ENCODE peak calls at places on chromosomes 2 and 18, in six cellular contexts. D is WTC11, C is HepG2, J is K562, Q is GM12878, L is H1. R is an unnamed sample.

GRCh38 chr18:61398961-61399632 is 65.9 kb downstream of the CDH20 start:
- DNase-seq in Q (no peak), L (no peak), C (no peak), J (no peak), D (no peak), R (no peak)

GRCh38 chr2:71070294-71071025 is 2.0 kb downstream of the NAGK start:
- DNase-seq in L (no peak), J (no peak), Q (no peak), D (peak), C (peak), R (peak)

GRCh38 chr18:58046794-58047555 is 2.9 kb downstream of the NEDD4L start:
- DNase-seq in J (no peak), D (no peak), Q (no peak), L (no peak), C (peak), R (no peak)

GRCh38 chr2:86243272-86243671 is 44.0 kb downstream of the MRPL35 start:
- DNase-seq in J (no peak), Q (no peak), C (no peak), D (no peak), L (no peak), R (no peak)

GRCh38 chr2:196798980-196799379 is 503 bp downstream of the GTF3C3 start:
- DNase-seq in L (no peak), C (peak), D (no peak), J (peak), Q (no peak), R (no peak)

GRCh38 chr2:178227187-178227586 is 32.9 kb downstream of the OSBPL6 start:
- DNase-seq in L (no peak), D (no peak), J (no peak), Q (no peak), C (no peak), R (no peak)

GRCh38 chr2:135212757-135213156 is 160.7 kb downstream of the RAB3GAP1 start:
- DNase-seq in D (no peak), J (no peak), Q (no peak), L (no peak), C (no peak), R (no peak)

GRCh38 chr2:130819915-130820861 is 16.5 kb upstream of the ARHGEF4 start:
- DNase-seq in C (no peak), J (no peak), Q (no peak), L (no peak), D (peak), R (no peak)

GRCh38 chr2:626491-627339 is 50.5 kb downstream of the TMEM18 start:
- DNase-seq in D (no peak), Q (no peak), C (no peak), L (no peak), J (no peak), R (no peak)

GRCh38 chr2:126886906-126887280 is 11.8 kb upstream of the TEX51 start:
- DNase-seq in L (no peak), C (no peak), Q (no peak), J (no peak), D (no peak), R (no peak)

GRCh38 chr2:40127890-40128548 is 323.9 kb downstream of the SLC8A1 start:
- DNase-seq in J (no peak), C (no peak), D (no peak), Q (no peak), L (no peak), R (no peak)

GRCh38 chr2:159853101-159853500 is 55.1 kb upstream of the CD302 start:
- DNase-seq in J (no peak), C (no peak), L (no peak), Q (no peak), D (no peak), R (no peak)

GRCh38 chr2:85733121-85733960 is 20.4 kb upstream of the ATOH8 start:
- DNase-seq in J (no peak), Q (no peak), D (no peak), C (peak), L (no peak), R (no peak)

GRCh38 chr2:234835738-234836137 is 116.1 kb upstream of the SH3BP4 start:
- DNase-seq in J (no peak), L (no peak), Q (no peak), D (no peak), C (no peak), R (no peak)

GRCh38 chr2:37916512-37917082 is 8.5 kb upstream of the RMDN2 start:
- DNase-seq in D (no peak), C (no peak), L (no peak), Q (no peak), J (no peak), R (no peak)

GRCh38 chr18:5622905-5623304 is 79.1 kb upstream of the EPB41L3 start:
- DNase-seq in D (no peak), C (no peak), L (no peak), Q (no peak), J (no peak), R (no peak)
- TF ChIP-seq ATF3 in D (no peak), C (no peak), L (no peak), Q (no peak), J (no peak), R (no peak)

GRCh38 chr18:80225685-80226084 is 21.6 kb downstream of the PARD6G start:
- DNase-seq in J (no peak), Q (no peak), D (no peak), L (no peak), C (no peak), R (no peak)
- TF ChIP-seq ATF3 in J (no peak), Q (no peak), D (no peak), L (no peak), C (no peak), R (no peak)

DNA sequence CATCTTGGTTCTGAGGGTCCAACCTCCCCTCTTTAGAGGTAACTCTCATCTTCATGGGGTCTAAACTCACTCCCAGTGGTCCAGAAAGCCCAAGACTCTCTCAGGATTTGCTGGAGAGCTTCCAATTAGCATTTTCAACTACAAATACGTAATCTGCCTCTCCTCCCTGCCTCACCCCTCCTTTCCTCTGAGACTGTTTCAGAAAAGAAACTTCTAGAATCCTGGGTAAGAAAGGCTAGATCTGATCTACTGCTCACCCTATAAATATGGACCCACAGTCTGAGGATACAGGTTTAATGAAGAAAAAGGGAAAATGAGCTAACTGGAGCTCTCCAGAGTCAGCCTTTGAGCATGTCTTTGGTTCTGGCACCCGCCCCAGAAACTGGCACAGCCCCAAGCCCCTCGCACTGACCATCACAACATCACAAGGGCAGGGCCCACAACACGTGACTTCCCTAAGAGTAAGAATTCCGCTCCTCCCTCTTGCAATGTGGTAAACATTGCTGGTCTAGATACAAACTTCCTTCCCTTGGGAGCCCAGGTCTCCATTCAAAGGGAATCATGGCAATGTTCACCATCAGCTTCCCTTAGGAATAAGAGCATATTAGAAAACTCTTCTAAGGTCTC is 21.7 kb upstream of the IHH start:
- DNase-seq in C (no peak), L (no peak), Q (no peak), D (no peak), J (no peak), R (no peak)
- TF ChIP-seq ATF3 in C (no peak), L (no peak), Q (no peak), D (no peak), J (no peak), R (no peak)

GRCh38 chr2:9740382-9741040 is 102.8 kb upstream of the TAF1B start:
- DNase-seq in J (no peak), Q (no peak), L (no peak), C (no peak), D (no peak), R (no peak)

GRCh38 chr2:9741110-9741509 is 102.2 kb upstream of the TAF1B start:
- DNase-seq in J (no peak), L (no peak), D (no peak), C (no peak), Q (no peak), R (no peak)

GRCh38 chr2:9738718-9739496 is 104.4 kb upstream of the TAF1B start:
- DNase-seq in L (no peak), J (no peak), Q (no peak), C (no peak), D (no peak), R (no peak)

GRCh38 chr2:9738062-9738717 is 105.1 kb upstream of the TAF1B start:
- DNase-seq in D (no peak), Q (no peak), J (no peak), C (no peak), L (no peak), R (no peak)

DNA sequence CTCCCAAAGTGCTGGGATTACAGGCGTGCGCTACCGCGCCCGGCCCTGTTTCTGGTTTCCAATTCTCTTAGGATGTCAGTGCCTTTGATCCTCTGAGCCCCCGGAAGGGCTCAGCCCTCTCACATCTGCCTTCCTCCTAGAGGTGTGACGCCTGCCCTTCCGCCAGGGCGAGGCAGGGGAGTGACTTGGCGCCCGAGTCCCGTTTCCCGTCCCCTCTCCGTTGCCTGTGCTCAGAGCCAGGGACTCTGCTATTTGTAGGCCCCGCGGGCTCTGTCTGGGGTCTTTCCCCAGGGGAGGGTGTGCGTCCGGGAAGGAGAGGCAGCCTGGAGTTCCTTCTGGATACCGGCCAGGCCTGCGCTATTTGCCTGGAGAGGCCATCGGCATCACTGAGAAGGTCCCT is 103.8 kb upstream of the TAF1B start:
- DNase-seq in Q (no peak), L (no peak), J (no peak), C (no peak), D (no peak), R (no peak)
- TF ChIP-seq ATF3 in Q (no peak), L (no peak), J (no peak), C (no peak), D (no peak), R (no peak)